ENCODE peak calls at places on chromosomes 2 and 18, in seven cellular contexts. Q, Y, H, L, C, N and W are unnamed samples.

GRCh38 chr2:61670591-61671503 is 132.7 kb upstream of the XPO1 start:
- DNase-seq in H (peak), L (peak), N (no peak), C (no peak), Q (peak), Y (peak), W (no peak)

GRCh38 chr2:62461707-62462106 is 44.3 kb downstream of the TMEM17 start:
- DNase-seq in Q (no peak), L (peak), N (no peak), H (no peak), C (no peak), Y (no peak), W (no peak)

GRCh38 chr2:85865539-85866164 is 23.1 kb downstream of the ST3GAL5 start:
- DNase-seq in C (no peak), Y (no peak), N (no peak), H (no peak), L (no peak), Q (peak), W (no peak)

GRCh38 chr2:190693533-190694226 is 44.8 kb downstream of the NAB1 start:
- DNase-seq in Y (no peak), Q (peak), N (no peak), H (no peak), L (no peak), C (no peak), W (no peak)

GRCh38 chr2:196453613-196454047 is 185.9 kb upstream of the CCDC150 start:
- DNase-seq in H (no peak), Y (peak), L (peak), Q (peak), N (no peak), C (no peak), W (no peak)

GRCh38 chr18:7619676-7620075 is 52.6 kb downstream of the PTPRM start:
- DNase-seq in L (no peak), Q (no peak), C (no peak), H (no peak), N (no peak), Y (no peak), W (no peak)

GRCh38 chr2:174686430-174686829 is 77.8 kb downstream of the CHRNA1 start:
- DNase-seq in C (no peak), N (no peak), Q (no peak), Y (no peak), H (no peak), L (no peak), W (no peak)

GRCh38 chr18:28541941-28542340 is 365.0 kb upstream of the CDH2 start:
- DNase-seq in Q (no peak), C (no peak), H (no peak), Y (no peak), N (no peak), L (no peak), W (no peak)

GRCh38 chr2:24919100-24919976 is 699 bp downstream of the ADCY3 start:
- DNase-seq in C (no peak), Y (no peak), N (no peak), H (no peak), Q (peak), L (no peak), W (no peak)

GRCh38 chr2:98583516-98583865 is 24.8 kb downstream of the COA5 start:
- DNase-seq in N (no peak), Y (no peak), L (no peak), H (no peak), Q (no peak), C (no peak), W (no peak)

GRCh38 chr2:234628953-234629352 is 132.1 kb upstream of the ARL4C start:
- DNase-seq in Y (no peak), Q (no peak), H (no peak), L (no peak), C (no peak), N (peak), W (no peak)

GRCh38 chr2:54549912-54550518 is 93.9 kb downstream of the SPTBN1 start:
- DNase-seq in N (no peak), Q (no peak), Y (no peak), C (no peak), H (no peak), L (no peak), W (no peak)

GRCh38 chr18:80009661-80010550 is 21.5 kb upstream of the TXNL4A start:
- DNase-seq in C (no peak), N (no peak), Q (no peak), L (peak), H (peak), Y (peak), W (no peak)

GRCh38 chr2:219836647-219837177 is 209.3 kb downstream of the SLC4A3 start:
- DNase-seq in L (peak), C (no peak), H (no peak), Q (peak), Y (peak), N (no peak), W (no peak)

GRCh38 chr2:72006188-72006736 is 141.4 kb downstream of the CYP26B1 start:
- DNase-seq in L (no peak), C (peak), H (no peak), Y (no peak), Q (no peak), N (no peak), W (no peak)

DNA sequence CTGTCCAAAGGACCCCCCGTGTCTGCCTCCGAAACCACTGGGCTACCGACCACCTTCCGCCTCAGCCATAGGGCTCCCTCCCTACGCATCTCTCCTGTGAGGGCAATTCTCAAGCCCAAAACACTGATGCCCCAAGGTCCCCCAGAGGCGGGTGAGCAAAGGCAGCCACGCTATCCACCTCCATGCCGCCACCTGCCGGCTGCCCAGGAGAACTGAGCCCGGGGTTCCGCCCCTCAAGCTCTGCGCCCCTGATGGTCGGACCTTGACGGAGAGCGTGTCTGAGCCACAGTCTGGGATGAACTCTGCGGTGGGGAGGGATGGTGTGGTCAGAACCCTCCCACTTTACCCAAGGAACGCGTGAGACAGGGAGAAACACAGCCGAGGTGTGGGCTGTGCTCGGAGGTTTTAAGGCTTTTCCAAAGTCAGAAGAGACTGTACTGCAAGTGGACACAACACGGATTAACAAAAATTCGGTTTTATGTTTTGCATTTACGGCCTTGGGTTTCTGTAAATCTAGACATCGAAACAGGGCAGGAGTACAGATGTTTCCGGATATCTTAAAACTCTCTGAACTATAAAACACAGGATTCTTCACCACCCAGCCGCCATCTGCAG is 114.1 kb downstream of the ZNF516 start:
- DNase-seq in N (no peak), Q (no peak), H (no peak), C (no peak), Y (no peak), L (peak), W (no peak)
- TF ChIP-seq CTCF in N (peak), Q (peak), H (no peak), C (no peak), Y (peak), L (peak), W (peak)

DNA sequence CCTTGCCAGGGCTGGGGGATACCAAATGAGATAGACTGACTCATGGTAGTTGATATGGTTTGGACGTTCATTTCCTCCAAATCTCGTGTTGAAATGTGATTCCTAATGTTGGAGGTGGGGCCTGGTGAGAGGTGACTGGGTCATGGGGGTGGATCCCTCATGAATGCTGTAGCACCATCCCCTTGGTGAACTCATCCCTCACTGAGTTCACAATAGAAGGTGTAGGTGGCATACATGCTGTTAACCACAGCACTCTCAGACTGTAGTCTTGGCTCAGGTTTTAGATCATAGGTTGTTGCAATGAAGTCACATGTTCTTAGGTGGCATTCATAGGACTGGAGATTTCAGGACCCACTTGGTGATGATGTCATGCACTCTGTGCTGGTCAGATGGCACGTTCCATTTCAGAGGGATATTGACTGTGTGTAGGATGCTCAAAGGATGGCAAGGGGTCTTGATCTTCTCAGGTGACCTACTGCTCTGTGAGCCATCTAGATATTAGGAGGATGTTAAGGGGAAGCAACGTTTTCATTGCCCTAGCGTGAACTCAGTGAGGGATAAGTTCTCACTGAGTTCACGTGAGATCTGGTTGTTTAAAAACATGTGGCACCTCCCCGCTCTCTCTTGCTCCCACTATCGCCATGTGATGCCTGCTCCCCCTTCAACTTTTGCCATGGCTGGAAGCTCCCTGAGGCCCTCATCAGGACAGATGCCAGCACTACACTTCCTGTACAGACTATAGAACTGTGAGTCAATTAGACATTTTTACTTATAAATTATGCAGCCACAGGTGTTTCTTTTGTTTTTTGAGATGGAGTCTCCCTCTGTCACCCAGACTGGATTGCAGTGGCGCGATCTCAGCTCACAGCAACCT is 73.8 kb upstream of the ACAA2 start:
- DNase-seq in Y (no peak), Q (no peak), N (no peak), H (no peak), C (no peak), L (no peak), W (no peak)
- TF ChIP-seq CTCF in Y (peak), Q (no peak), N (no peak), H (no peak), C (no peak), L (no peak), W (peak)

GRCh38 chr2:240338274-240338673 is 97.2 kb upstream of the GPC1 start:
- DNase-seq in Q (no peak), C (no peak), Y (no peak), H (peak), N (peak), L (no peak), W (no peak)
- TF ChIP-seq CTCF in Q (no peak), C (no peak), Y (no peak), H (no peak), N (no peak), L (no peak), W (no peak)

DNA sequence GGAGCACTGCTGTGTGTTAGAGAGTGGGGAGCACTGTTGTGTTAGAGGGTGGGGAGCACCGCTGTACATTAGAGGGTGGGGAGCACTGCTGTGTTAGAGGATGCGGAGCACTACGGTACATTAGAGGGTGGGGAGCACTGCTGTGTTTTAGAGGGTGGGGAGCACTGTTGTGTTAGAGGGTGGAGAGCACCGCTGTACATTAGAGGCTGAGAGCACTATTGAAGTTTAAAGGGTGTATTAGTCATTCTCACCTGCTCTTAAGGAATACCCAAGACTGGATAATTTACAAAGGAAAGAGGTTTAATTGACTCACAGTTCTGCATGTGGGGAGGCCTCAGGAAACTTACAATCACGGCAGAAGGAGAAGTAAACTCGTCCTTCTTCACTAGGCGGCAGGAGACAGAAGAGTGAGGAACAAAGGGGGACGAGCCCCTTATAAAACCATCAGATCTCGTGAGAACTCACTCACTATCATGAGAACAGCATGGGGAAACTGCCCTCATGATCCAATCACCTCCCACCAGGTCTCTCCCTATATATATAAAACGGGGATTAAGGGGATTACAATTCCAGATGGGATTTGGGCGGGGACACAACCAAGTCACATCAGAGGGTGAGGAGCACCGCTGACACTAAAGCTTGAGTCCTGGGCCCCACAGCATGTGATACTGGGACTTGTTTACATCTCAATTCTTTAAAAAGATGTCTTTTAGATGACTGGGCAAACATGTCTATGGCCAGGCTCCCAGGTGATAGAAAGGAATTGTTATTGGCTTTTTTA is 19.5 kb upstream of the AGXT start:
- DNase-seq in Y (no peak), N (no peak), H (no peak), Q (no peak), L (no peak), C (no peak), W (no peak)
- TF ChIP-seq CTCF in Y (no peak), N (no peak), H (no peak), Q (no peak), L (no peak), C (no peak), W (no peak)

GRCh38 chr2:189116984-189117383 is 62.6 kb downstream of the COL5A2 start:
- DNase-seq in L (peak), H (no peak), Q (no peak), N (no peak), C (no peak), Y (peak), W (no peak)

GRCh38 chr2:189116059-189116458 is 63.5 kb downstream of the COL5A2 start:
- DNase-seq in N (no peak), H (no peak), Y (no peak), L (peak), C (no peak), Q (no peak), W (no peak)

GRCh38 chr2:189118386-189118785 is 61.2 kb downstream of the COL5A2 start:
- DNase-seq in H (no peak), L (no peak), Q (no peak), C (no peak), Y (no peak), N (no peak), W (no peak)

GRCh38 chr2:189113963-189114362 is 65.6 kb downstream of the COL5A2 start:
- DNase-seq in C (no peak), L (peak), Q (no peak), N (no peak), Y (no peak), H (no peak), W (no peak)

DNA sequence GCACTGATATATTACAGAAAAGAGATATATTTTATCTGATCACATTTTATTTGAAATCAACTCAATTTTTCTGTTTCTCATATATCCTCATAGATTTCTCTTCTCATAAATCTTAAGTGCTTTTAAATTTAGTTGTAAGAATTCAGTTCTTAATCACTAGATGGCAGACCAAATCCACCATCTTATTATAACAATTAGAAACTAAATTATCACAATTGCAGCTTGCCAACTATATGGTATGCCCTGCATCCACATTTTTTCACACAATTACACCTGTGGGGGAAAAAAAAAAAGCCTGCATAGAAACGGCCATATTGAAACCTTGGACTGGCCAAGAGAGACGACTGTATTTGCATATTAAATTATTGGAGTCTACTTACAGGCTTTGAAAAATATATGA is 64.4 kb downstream of the COL5A2 start:
- DNase-seq in Q (no peak), L (peak), C (no peak), N (no peak), H (no peak), Y (peak), W (no peak)
- TF ChIP-seq CTCF in Q (no peak), L (no peak), C (no peak), N (peak), H (no peak), Y (peak), W (no peak)

GRCh38 chr2:113873867-113874266 is 16.0 kb upstream of the ACTR3 start:
- DNase-seq in Q (no peak), C (no peak), Y (no peak), H (no peak), N (no peak), L (no peak), W (no peak)

GRCh38 chr2:113872201-113872600 is 17.7 kb upstream of the ACTR3 start:
- DNase-seq in N (no peak), Y (peak), C (no peak), L (peak), Q (no peak), H (no peak), W (no peak)

DNA sequence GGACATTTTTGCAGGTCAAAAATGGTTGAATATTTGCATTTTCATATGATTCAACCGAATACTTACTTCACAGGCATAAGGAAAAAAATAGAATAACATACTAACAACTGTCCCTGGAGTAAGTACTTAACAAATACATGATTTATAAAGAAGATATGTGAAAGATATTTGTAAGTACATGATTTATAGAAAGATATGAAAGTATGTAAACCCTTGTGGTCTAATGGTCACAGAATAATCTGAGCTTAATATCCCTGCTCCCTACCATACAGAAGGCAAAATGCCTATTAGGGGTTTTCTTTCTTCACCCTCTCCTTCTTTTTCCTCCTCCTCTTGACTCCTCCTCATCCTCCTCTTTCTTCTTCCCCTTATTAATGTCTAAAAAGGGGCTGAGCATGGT is 20.6 kb upstream of the ACTR3 start:
- DNase-seq in Q (no peak), L (no peak), Y (no peak), C (no peak), N (no peak), H (no peak), W (no peak)
- TF ChIP-seq CTCF in Q (no peak), L (no peak), Y (no peak), C (no peak), N (no peak), H (no peak), W (no peak)

GRCh38 chr2:73291461-73292315 is 1.7 kb downstream of the EGR4 start:
- DNase-seq in Q (no peak), L (no peak), N (no peak), Y (no peak), C (peak), H (no peak), W (no peak)
- TF ChIP-seq CTCF in Q (no peak), L (peak), N (no peak), Y (no peak), C (no peak), H (no peak), W (no peak)

GRCh38 chr18:30644158-30644557 is 398.4 kb downstream of the DSC3 start:
- DNase-seq in H (no peak), N (no peak), Y (no peak), C (no peak), L (no peak), Q (no peak), W (no peak)
- TF ChIP-seq CTCF in H (no peak), N (no peak), Y (no peak), C (no peak), L (no peak), Q (no peak), W (no peak)